ENCODE peak calls at places on chromosome 11, in four cellular contexts. One of them, this sample, is unnamed.

GRCh38 chr11:112734207-112734606 is 227.0 kb upstream of the NCAM1 start:
- DNase-seq in upper lobe of left lung: no peak
- DNase-seq in astrocyte of the spinal cord: peak; percentile 34
- DNase-seq in lung: no peak
- DNase-seq in this sample: no peak

GRCh38 chr11:963852-964251 is 38.2 kb downstream of the AP2A2 start:
- DNase-seq in upper lobe of left lung: no peak
- DNase-seq in lung: no peak
- DNase-seq in astrocyte of the spinal cord: no peak
- DNase-seq in this sample: no peak

GRCh38 chr11:78587446-78587845 is 12.8 kb upstream of the NARS2 start:
- DNase-seq in upper lobe of left lung: no peak
- DNase-seq in lung: no peak
- DNase-seq in astrocyte of the spinal cord: no peak
- DNase-seq in this sample: no peak

GRCh38 chr11:100235085-100235484 is 452.0 kb upstream of the ARHGAP42 start:
- DNase-seq in upper lobe of left lung: no peak
- DNase-seq in astrocyte of the spinal cord: no peak
- DNase-seq in lung: no peak
- DNase-seq in this sample: no peak

GRCh38 chr11:96070453-96070852 is 146.5 kb upstream of the MTMR2 start:
- DNase-seq in upper lobe of left lung: no peak
- DNase-seq in astrocyte of the spinal cord: no peak
- DNase-seq in lung: no peak
- DNase-seq in this sample: no peak

GRCh38 chr11:66866420-66867010 is 9.7 kb downstream of the LRFN4 start:
- DNase-seq in upper lobe of left lung: no peak
- DNase-seq in lung: no peak
- DNase-seq in astrocyte of the spinal cord: no peak
- DNase-seq in this sample: no peak

GRCh38 chr11:2510626-2511402 is 66.0 kb downstream of the KCNQ1 start:
- DNase-seq in astrocyte of the spinal cord: no peak
- DNase-seq in lung: peak; percentile 17
- DNase-seq in upper lobe of left lung: peak; percentile 19
- DNase-seq in this sample: no peak

GRCh38 chr11:44927174-44927661 is 23.5 kb downstream of the TP53I11 start:
- DNase-seq in astrocyte of the spinal cord: peak; percentile 58
- DNase-seq in lung: peak; percentile 70
- DNase-seq in upper lobe of left lung: peak; percentile 68
- DNase-seq in this sample: peak; percentile 77

GRCh38 chr11:14422814-14423182 is 63.8 kb upstream of the RRAS2 start:
- DNase-seq in upper lobe of left lung: no peak
- DNase-seq in lung: no peak
- DNase-seq in astrocyte of the spinal cord: no peak
- DNase-seq in this sample: no peak

GRCh38 chr11:66192181-66192888 is 76.1 kb upstream of the RAB1B start:
- DNase-seq in lung: no peak
- DNase-seq in upper lobe of left lung: no peak
- DNase-seq in astrocyte of the spinal cord: no peak
- DNase-seq in this sample: no peak

GRCh38 chr11:22734628-22735345 is 68.4 kb downstream of the GAS2 start:
- DNase-seq in upper lobe of left lung: no peak
- DNase-seq in lung: no peak
- DNase-seq in astrocyte of the spinal cord: no peak
- DNase-seq in this sample: no peak

GRCh38 chr11:114078423-114078822 is 18.9 kb downstream of the ZBTB16 start:
- DNase-seq in astrocyte of the spinal cord: no peak
- DNase-seq in lung: no peak
- DNase-seq in upper lobe of left lung: no peak
- DNase-seq in this sample: no peak

GRCh38 chr11:34234086-34234740 is 123.6 kb downstream of the ABTB2 start:
- DNase-seq in upper lobe of left lung: peak; percentile 80
- DNase-seq in astrocyte of the spinal cord: peak; percentile 56
- DNase-seq in lung: peak; percentile 48
- DNase-seq in this sample: peak; percentile 86

GRCh38 chr11:76770642-76771445 is 12.3 kb upstream of the TSKU start:
- DNase-seq in astrocyte of the spinal cord: peak; percentile 98
- DNase-seq in upper lobe of left lung: peak; percentile 42
- DNase-seq in lung: no peak
- DNase-seq in this sample: peak; percentile 63

GRCh38 chr11:128701086-128701485 is 7.2 kb downstream of the FLI1 start:
- DNase-seq in upper lobe of left lung: no peak
- DNase-seq in astrocyte of the spinal cord: no peak
- DNase-seq in lung: no peak
- DNase-seq in this sample: no peak

GRCh38 chr11:8699903-8700302 is 17.3 kb downstream of the RPL27A start:
- DNase-seq in lung: no peak
- DNase-seq in astrocyte of the spinal cord: peak; percentile 75
- DNase-seq in upper lobe of left lung: no peak
- DNase-seq in this sample: no peak

GRCh38 chr11:69950120-69950519 is 128.0 kb upstream of the ANO1 start:
- DNase-seq in astrocyte of the spinal cord: peak; percentile 12
- DNase-seq in upper lobe of left lung: no peak
- DNase-seq in lung: no peak
- DNase-seq in this sample: peak; percentile 50

GRCh38 chr11:18071098-18071705 is 25.1 kb upstream of the TPH1 start:
- DNase-seq in upper lobe of left lung: no peak
- DNase-seq in lung: no peak
- DNase-seq in astrocyte of the spinal cord: no peak
- DNase-seq in this sample: no peak

GRCh38 chr11:5107285-5107684 is 30.9 kb downstream of the OR52A5 start:
- DNase-seq in lung: no peak
- DNase-seq in upper lobe of left lung: no peak
- DNase-seq in astrocyte of the spinal cord: no peak
- DNase-seq in this sample: no peak

GRCh38 chr11:111479666-111480065 is 32.5 kb downstream of the BTG4 start:
- DNase-seq in lung: no peak
- DNase-seq in upper lobe of left lung: no peak
- DNase-seq in astrocyte of the spinal cord: no peak
- DNase-seq in this sample: no peak
- TF ChIP-seq CTCF in lung: no peak
- TF ChIP-seq CTCF in upper lobe of left lung: no peak
- TF ChIP-seq CTCF in astrocyte of the spinal cord: no peak
- TF ChIP-seq CTCF in this sample: no peak

DNA sequence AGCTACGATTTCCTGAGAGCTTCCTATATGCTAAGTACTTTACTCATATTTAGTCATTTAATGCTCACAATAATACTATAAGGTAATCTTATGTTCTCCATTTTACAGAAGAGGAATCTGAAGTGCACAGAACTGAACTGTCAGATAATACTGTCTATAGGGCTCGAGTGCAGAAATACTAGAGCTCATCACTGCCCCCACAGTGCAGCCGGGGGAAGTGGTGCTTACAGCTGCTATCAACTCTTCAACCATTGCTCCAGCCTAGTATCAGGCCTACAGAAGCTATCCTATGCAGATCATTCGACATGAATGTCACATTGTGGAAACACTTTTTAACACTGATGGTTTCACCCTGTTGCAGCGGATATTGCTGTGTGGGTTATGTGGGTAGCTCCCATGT is 929.9 kb downstream of the NTM start:
- DNase-seq in upper lobe of left lung: no peak
- DNase-seq in astrocyte of the spinal cord: no peak
- DNase-seq in lung: no peak
- DNase-seq in this sample: no peak
- TF ChIP-seq CTCF in upper lobe of left lung: no peak
- TF ChIP-seq CTCF in astrocyte of the spinal cord: peak; percentile 54
- TF ChIP-seq CTCF in lung: no peak
- TF ChIP-seq CTCF in this sample: no peak

DNA sequence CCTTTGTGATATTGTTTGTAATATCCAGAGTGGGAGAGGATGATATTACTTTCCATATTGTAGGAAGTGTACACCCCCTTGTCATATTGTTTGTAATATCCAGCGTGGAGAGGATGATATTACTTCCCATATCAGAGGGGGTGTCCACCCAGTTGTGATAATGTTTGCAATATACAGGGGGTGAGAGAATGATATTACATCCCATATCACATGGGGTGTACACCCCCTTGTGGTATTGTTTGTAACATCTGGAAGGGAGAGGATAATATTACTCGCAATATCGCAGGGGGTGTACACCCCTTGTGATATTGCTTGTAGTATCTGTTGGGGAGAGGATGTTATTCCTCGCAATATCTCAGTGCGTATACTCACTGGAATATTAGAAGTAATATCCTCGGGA is 61.5 kb downstream of the PRSS23 start:
- DNase-seq in lung: no peak
- DNase-seq in upper lobe of left lung: no peak
- DNase-seq in astrocyte of the spinal cord: no peak
- DNase-seq in this sample: no peak
- TF ChIP-seq CTCF in lung: no peak
- TF ChIP-seq CTCF in upper lobe of left lung: no peak
- TF ChIP-seq CTCF in astrocyte of the spinal cord: no peak
- TF ChIP-seq CTCF in this sample: no peak

GRCh38 chr11:46896719-46897406 is 21.5 kb downstream of the LRP4 start:
- DNase-seq in upper lobe of left lung: no peak
- DNase-seq in lung: no peak
- DNase-seq in astrocyte of the spinal cord: peak; percentile 33
- DNase-seq in this sample: no peak
- TF ChIP-seq CTCF in upper lobe of left lung: no peak
- TF ChIP-seq CTCF in lung: no peak
- TF ChIP-seq CTCF in astrocyte of the spinal cord: peak; percentile 26
- TF ChIP-seq CTCF in this sample: no peak

GRCh38 chr11:80502511-80502910 is 1061.7 kb upstream of the TENM4 start:
- DNase-seq in astrocyte of the spinal cord: no peak
- DNase-seq in lung: no peak
- DNase-seq in upper lobe of left lung: no peak
- DNase-seq in this sample: no peak
- TF ChIP-seq CTCF in astrocyte of the spinal cord: no peak
- TF ChIP-seq CTCF in lung: no peak
- TF ChIP-seq CTCF in upper lobe of left lung: no peak
- TF ChIP-seq CTCF in this sample: no peak

GRCh38 chr11:75013051-75013450 is 24.3 kb downstream of the NEU3 start:
- DNase-seq in astrocyte of the spinal cord: no peak
- DNase-seq in lung: no peak
- DNase-seq in upper lobe of left lung: no peak
- DNase-seq in this sample: no peak

GRCh38 chr11:75011872-75012271 is 23.1 kb downstream of the NEU3 start:
- DNase-seq in upper lobe of left lung: no peak
- DNase-seq in astrocyte of the spinal cord: no peak
- DNase-seq in lung: no peak
- DNase-seq in this sample: no peak

GRCh38 chr11:75011357-75011756 is 22.6 kb downstream of the NEU3 start:
- DNase-seq in lung: no peak
- DNase-seq in astrocyte of the spinal cord: no peak
- DNase-seq in upper lobe of left lung: no peak
- DNase-seq in this sample: no peak

DNA sequence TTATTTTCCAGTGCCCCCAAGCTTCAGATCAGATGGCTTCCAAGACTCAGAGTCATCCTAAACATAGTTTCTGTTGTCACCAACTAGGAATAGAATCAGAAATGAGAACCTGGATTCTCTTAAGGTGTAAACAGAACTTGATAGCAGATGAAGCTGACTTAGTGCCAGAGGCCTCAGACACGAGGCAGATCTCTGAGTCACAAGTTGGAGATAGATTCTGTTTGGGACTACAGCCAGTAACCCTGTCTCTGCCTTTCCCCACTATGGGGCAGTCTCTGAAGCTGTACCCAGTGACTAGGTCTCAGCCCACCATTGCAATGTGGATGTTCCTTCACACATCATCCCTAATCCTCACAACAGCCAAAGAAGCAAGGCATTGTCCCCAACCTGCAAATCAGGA is 25.4 kb downstream of the NEU3 start:
- DNase-seq in astrocyte of the spinal cord: peak; percentile 63
- DNase-seq in lung: no peak
- DNase-seq in upper lobe of left lung: no peak
- DNase-seq in this sample: no peak
- TF ChIP-seq CTCF in astrocyte of the spinal cord: peak; percentile 15
- TF ChIP-seq CTCF in lung: no peak
- TF ChIP-seq CTCF in upper lobe of left lung: no peak
- TF ChIP-seq CTCF in this sample: no peak

GRCh38 chr11:73277467-73277866 is 5.3 kb downstream of the P2RY6 start:
- DNase-seq in upper lobe of left lung: no peak
- DNase-seq in lung: no peak
- DNase-seq in astrocyte of the spinal cord: no peak
- DNase-seq in this sample: no peak
- TF ChIP-seq CTCF in upper lobe of left lung: no peak
- TF ChIP-seq CTCF in lung: no peak
- TF ChIP-seq CTCF in astrocyte of the spinal cord: no peak
- TF ChIP-seq CTCF in this sample: no peak

GRCh38 chr11:64802370-64803162 is 448 bp downstream of the MAP4K2 start:
- DNase-seq in lung: peak; percentile 40
- DNase-seq in upper lobe of left lung: no peak
- DNase-seq in astrocyte of the spinal cord: no peak
- DNase-seq in this sample: peak; percentile 38

GRCh38 chr11:64803163-64803845 is at the start of gene MAP4K2:
- DNase-seq in astrocyte of the spinal cord: peak; percentile 75
- DNase-seq in lung: peak; percentile 82
- DNase-seq in upper lobe of left lung: peak; percentile 93
- DNase-seq in this sample: peak; percentile 88

GRCh38 chr11:64805481-64805880 is 2.5 kb upstream of the MAP4K2 start:
- DNase-seq in astrocyte of the spinal cord: no peak
- DNase-seq in lung: no peak
- DNase-seq in upper lobe of left lung: no peak
- DNase-seq in this sample: no peak

GRCh38 chr11:64803846-64804345 is 882 bp upstream of the MAP4K2 start:
- DNase-seq in lung: no peak
- DNase-seq in upper lobe of left lung: no peak
- DNase-seq in astrocyte of the spinal cord: no peak
- DNase-seq in this sample: peak; percentile 41

GRCh38 chr11:64804346-64805210 is 1.6 kb upstream of the MAP4K2 start:
- DNase-seq in upper lobe of left lung: no peak
- DNase-seq in astrocyte of the spinal cord: no peak
- DNase-seq in lung: no peak
- DNase-seq in this sample: no peak
- TF ChIP-seq CTCF in upper lobe of left lung: no peak
- TF ChIP-seq CTCF in astrocyte of the spinal cord: no peak
- TF ChIP-seq CTCF in lung: no peak
- TF ChIP-seq CTCF in this sample: no peak

DNA sequence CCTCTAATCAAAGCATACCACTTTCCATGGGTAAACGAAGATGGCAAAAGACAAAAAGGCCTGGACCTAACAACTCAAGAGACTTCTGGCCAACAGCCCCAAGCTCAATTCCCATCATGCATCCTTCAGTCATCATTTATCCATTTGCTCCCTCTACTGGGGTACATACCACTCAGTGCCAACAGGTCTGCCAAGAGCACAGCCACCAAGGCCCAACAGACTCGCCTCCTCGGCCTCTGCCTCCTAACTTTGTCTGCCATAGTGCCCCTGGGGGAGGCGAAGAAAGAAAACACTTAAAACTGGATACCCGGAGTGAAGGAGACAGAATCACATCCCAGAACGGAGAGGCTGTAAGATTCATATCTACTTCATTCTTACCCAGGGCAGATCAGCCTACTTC is 1.1 kb downstream of the HYOU1 start:
- DNase-seq in lung: no peak
- DNase-seq in astrocyte of the spinal cord: peak; percentile 24
- DNase-seq in upper lobe of left lung: no peak
- DNase-seq in this sample: no peak
- TF ChIP-seq CTCF in lung: no peak
- TF ChIP-seq CTCF in astrocyte of the spinal cord: peak; percentile 5
- TF ChIP-seq CTCF in upper lobe of left lung: no peak
- TF ChIP-seq CTCF in this sample: no peak